ENCODE peak calls at places on chromosomes 6 and 20, in five cellular contexts. W is neural crest cell, N is RWPE1, E is pancreas, C is adrenal gland. A is an unnamed sample.
A peak's percentile ranks its signal among the peaks of the same experiment; 100 is the strongest.

GRCh38 chr20:23528867-23529431 is 38.0 kb downstream of the CST8 start:
- DNase-seq in E (no peak), W (no peak), C (no peak), N (no peak), A (no peak)

GRCh38 chr6:27295301-27296079 is 16.6 kb downstream of the POM121L2 start:
- DNase-seq in C (no peak), N (no peak), W (peak; percentile 32), E (no peak), A (no peak)

GRCh38 chr6:16427124-16427523 is 188.7 kb downstream of the GMPR start:
- DNase-seq in E (no peak), C (no peak), W (no peak), N (no peak), A (no peak)

GRCh38 chr6:137191670-137192069 is 18.2 kb upstream of the IL22RA2 start:
- DNase-seq in C (no peak), N (no peak), E (no peak), W (no peak), A (no peak)

GRCh38 chr6:116393430-116393829 is 22.7 kb downstream of the DSE start:
- DNase-seq in C (no peak), W (no peak), E (no peak), N (no peak), A (no peak)

GRCh38 chr6:150739711-150740349 is 125.7 kb upstream of the MTHFD1L start:
- DNase-seq in C (no peak), N (no peak), E (no peak), W (no peak), A (no peak)

GRCh38 chr20:17896771-17897369 is 71.7 kb downstream of the SNX5 start:
- DNase-seq in W (no peak), E (no peak), N (no peak), C (peak; percentile 45), A (no peak)

GRCh38 chr6:21158873-21159272 is 434.7 kb upstream of the SOX4 start:
- DNase-seq in E (no peak), W (no peak), C (no peak), N (no peak), A (no peak)

GRCh38 chr6:41697902-41698349 is 37.5 kb downstream of the TFEB start:
- DNase-seq in C (no peak), E (no peak), N (no peak), W (no peak), A (no peak)

GRCh38 chr6:43547202-43547601 is 28.6 kb downstream of the XPO5 start:
- DNase-seq in E (no peak), N (no peak), C (no peak), W (no peak), A (no peak)

GRCh38 chr20:48431635-48432034 is 396.2 kb downstream of the PREX1 start:
- DNase-seq in E (no peak), C (no peak), W (no peak), N (no peak), A (no peak)

GRCh38 chr6:138446821-138447220 is 42.8 kb downstream of the HEBP2 start:
- DNase-seq in E (no peak), C (no peak), N (no peak), W (no peak), A (no peak)

GRCh38 chr6:133446789-133447188 is 205.6 kb downstream of the EYA4 start:
- DNase-seq in N (no peak), W (no peak), E (no peak), C (no peak), A (no peak)

GRCh38 chr6:161318456-161318855 is 44.6 kb upstream of the AGPAT4 start:
- DNase-seq in W (peak; percentile 40), C (no peak), E (no peak), N (no peak), A (no peak)

GRCh38 chr20:35474504-35474903 is 19.1 kb downstream of the CEP250 start:
- DNase-seq in C (no peak), N (no peak), E (no peak), W (no peak), A (no peak)

GRCh38 chr6:100461273-100461919 is 3.3 kb downstream of the SIM1 start:
- DNase-seq in E (no peak), N (no peak), W (no peak), C (no peak), A (no peak)

GRCh38 chr6:80003841-80004198 is 629 bp upstream of the TTK start:
- DNase-seq in W (no peak), C (peak; percentile 13), E (peak; percentile 13), N (no peak), A (no peak)

GRCh38 chr6:65979120-65979519 is 272.1 kb upstream of the EYS start:
- DNase-seq in C (no peak), N (no peak), E (no peak), W (no peak), A (no peak)

GRCh38 chr20:45413479-45413878 is 2.5 kb upstream of the PIGT start:
- DNase-seq in E (no peak), N (no peak), W (no peak), C (no peak), A (no peak)

GRCh38 chr20:48458003-48458377 is 369.8 kb downstream of the PREX1 start:
- DNase-seq in W (no peak), N (no peak), C (no peak), E (no peak), A (no peak)

GRCh38 chr6:107330190-107330589 is 129.2 kb downstream of the PDSS2 start:
- DNase-seq in E (no peak), N (no peak), C (no peak), W (no peak), A (no peak)

GRCh38 chr6:114733596-114733995 is 390.8 kb upstream of the HS3ST5 start:
- DNase-seq in C (no peak), N (no peak), E (no peak), W (no peak), A (no peak)

GRCh38 chr6:73798592-73798991 is 102.6 kb downstream of the CD109 start:
- DNase-seq in N (peak; percentile 58), E (no peak), W (no peak), C (peak; percentile 17), A (no peak)

GRCh38 chr6:2744206-2744771 is 6.4 kb downstream of the MYLK4 start:
- DNase-seq in C (peak; percentile 73), E (peak; percentile 77), N (peak; percentile 23), W (no peak), A (no peak)

GRCh38 chr6:110033101-110033500 is 55.0 kb downstream of the GPR6 start:
- DNase-seq in E (no peak), C (no peak), W (no peak), N (no peak), A (no peak)

GRCh38 chr6:168670386-168670985 is 229.5 kb downstream of the SMOC2 start:
- DNase-seq in W (no peak), N (no peak), E (no peak), C (no peak), A (no peak)

GRCh38 chr6:168354338-168354737 is 34.8 kb upstream of the DACT2 start:
- DNase-seq in E (no peak), W (no peak), N (no peak), C (no peak), A (no peak)

GRCh38 chr6:141677598-141678211 is 455.0 kb upstream of the GJE1 start:
- DNase-seq in C (no peak), W (no peak), N (peak; percentile 13), E (no peak), A (no peak)
- TF ChIP-seq CTCF in C (peak; percentile 25), W (peak; percentile 78), N (peak; percentile 56), E (no peak), A (no peak)

GRCh38 chr20:54475334-54476287 is at the start of gene DOK5:
- DNase-seq in W (peak; percentile 31), C (no peak), N (no peak), E (no peak), A (no peak)

GRCh38 chr20:54474866-54475265 is 527 bp upstream of the DOK5 start:
- DNase-seq in N (no peak), C (no peak), E (no peak), W (no peak), A (no peak)

GRCh38 chr20:54472607-54473006 is 2.8 kb upstream of the DOK5 start:
- DNase-seq in N (no peak), E (no peak), C (no peak), W (no peak), A (no peak)

GRCh38 chr20:54473340-54473739 is 2.1 kb upstream of the DOK5 start:
- DNase-seq in C (no peak), N (no peak), W (no peak), E (no peak), A (no peak)

DNA sequence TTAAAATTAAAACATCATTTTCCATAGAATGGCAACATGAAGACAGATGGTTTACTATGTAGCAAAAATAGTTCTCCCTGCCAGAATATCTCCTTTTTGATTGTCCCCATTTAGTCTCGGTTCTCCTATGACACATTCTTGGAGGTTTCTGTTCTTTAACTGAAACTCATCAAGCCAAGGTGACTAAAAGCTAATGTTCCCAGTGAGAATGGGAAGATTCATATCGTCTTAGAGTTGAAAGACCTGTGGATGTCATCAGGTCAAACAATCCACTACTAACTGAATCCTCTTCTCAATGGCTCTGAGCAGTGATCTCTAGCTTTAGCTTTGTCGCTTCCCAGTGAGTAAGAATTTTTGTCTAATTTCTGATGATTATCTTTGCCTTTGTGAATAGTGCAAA is 1.3 kb upstream of the DOK5 start:
- DNase-seq in C (no peak), W (no peak), E (no peak), N (no peak), A (no peak)
- TF ChIP-seq CTCF in C (no peak), W (no peak), E (no peak), N (no peak), A (no peak)

GRCh38 chr6:130037207-130037811 is 18.9 kb downstream of the L3MBTL3 start:
- DNase-seq in E (no peak), W (no peak), N (no peak), C (no peak), A (no peak)
- TF ChIP-seq CTCF in E (no peak), W (peak; percentile 70), N (peak; percentile 46), C (peak; percentile 32), A (no peak)

GRCh38 chr6:152598858-152599537 is 38.2 kb downstream of the SYNE1 start:
- DNase-seq in E (no peak), W (no peak), C (peak; percentile 8), N (no peak), A (no peak)

GRCh38 chr6:152598421-152598820 is 38.7 kb downstream of the SYNE1 start:
- DNase-seq in C (no peak), N (no peak), W (no peak), E (no peak), A (no peak)

GRCh38 chr6:152594726-152595125 is 42.4 kb downstream of the SYNE1 start:
- DNase-seq in C (no peak), N (no peak), W (no peak), E (no peak), A (no peak)

GRCh38 chr6:152596706-152597105 is 40.5 kb downstream of the SYNE1 start:
- DNase-seq in C (no peak), N (no peak), E (no peak), W (no peak), A (no peak)

GRCh38 chr6:152595507-152595906 is 41.7 kb downstream of the SYNE1 start:
- DNase-seq in N (no peak), E (peak; percentile 9), C (no peak), W (no peak), A (no peak)
- TF ChIP-seq CTCF in N (peak; percentile 38), E (no peak), C (peak; percentile 25), W (peak; percentile 55), A (no peak)

A was measured in omental fat pad.